ENCODE peak calls at places on chromosomes 2 and 18, in ten cellular contexts. T is GM12864, H is neuronal stem cell, S is K562, Y is SK-N-SH, U is GM12878, L is left ventricle myocardium inferior, C is AG10803, O is bronchial epithelial cell, K is AG09309. W is an unnamed sample.

GRCh38 chr2:30679416-30680088 is 127.7 kb downstream of the CAPN13 start:
- DNase-seq in T (no peak), H (no peak), S (no peak), Y (peak; percentile 45), U (no peak), L (no peak), C (peak; percentile 73), O (no peak), K (peak; percentile 44), W (peak; percentile 52)

GRCh38 chr2:150207979-150208378 is 279.5 kb downstream of the RND3 start:
- DNase-seq in T (no peak), H (no peak), S (no peak), Y (peak; percentile 7), U (no peak), L (no peak), C (no peak), O (no peak), K (no peak), W (no peak)

GRCh38 chr2:239245872-239246701 is 154.7 kb downstream of the HDAC4 start:
- DNase-seq in T (no peak), H (no peak), S (no peak), Y (peak; percentile 63), U (no peak), L (no peak), C (no peak), O (peak; percentile 30), K (no peak), W (no peak)

GRCh38 chr2:215517391-215517790 is 81.5 kb upstream of the FN1 start:
- DNase-seq in T (no peak), H (no peak), S (no peak), Y (no peak), U (no peak), L (no peak), C (peak; percentile 27), O (peak; percentile 44), K (no peak), W (no peak)

GRCh38 chr2:20156826-20157605 is 67.9 kb downstream of the SDC1 start:
- DNase-seq in T (peak; percentile 62), H (no peak), S (no peak), Y (no peak), U (peak; percentile 47), L (no peak), C (no peak), O (no peak), K (no peak), W (no peak)

GRCh38 chr18:48319796-48320638 is 89.2 kb downstream of the ZBTB7C start:
- DNase-seq in T (no peak), H (no peak), S (no peak), Y (peak; percentile 30), U (no peak), L (no peak), C (peak; percentile 17), O (peak; percentile 45), K (no peak), W (no peak)

GRCh38 chr2:86577817-86578456 is 14.7 kb upstream of the CHMP3 start:
- DNase-seq in T (no peak), H (no peak), S (no peak), Y (no peak), U (no peak), L (no peak), C (no peak), O (no peak), K (no peak), W (no peak)

GRCh38 chr2:151979694-151980093 is 119.2 kb downstream of the CACNB4 start:
- DNase-seq in T (no peak), H (no peak), S (no peak), Y (no peak), U (no peak), L (no peak), C (no peak), O (no peak), K (no peak), W (peak; percentile 16)

GRCh38 chr2:55519908-55520885 is 679 bp downstream of the CFAP36 start:
- DNase-seq in T (no peak), H (peak; percentile 15), S (peak; percentile 21), Y (peak; percentile 49), U (no peak), L (no peak), C (peak; percentile 13), O (peak; percentile 50), K (no peak), W (peak; percentile 16)

GRCh38 chr2:214035091-214035852 is 375.6 kb upstream of the VWC2L start:
- DNase-seq in T (no peak), H (no peak), S (no peak), Y (no peak), U (no peak), L (no peak), C (no peak), O (no peak), K (no peak), W (no peak)

GRCh38 chr2:138356178-138356577 is 145.4 kb upstream of the SPOPL start:
- DNase-seq in T (no peak), H (no peak), S (no peak), Y (no peak), U (no peak), L (no peak), C (peak; percentile 77), O (peak; percentile 57), K (peak; percentile 59), W (peak; percentile 88)

GRCh38 chr2:10444463-10444862 is 3.7 kb downstream of the ODC1 start:
- DNase-seq in T (no peak), H (no peak), S (no peak), Y (no peak), U (peak; percentile 33), L (no peak), C (no peak), O (no peak), K (no peak), W (no peak)

GRCh38 chr2:112541315-112542122 is 746 bp upstream of the POLR1B start:
- DNase-seq in T (no peak), H (peak; percentile 64), S (peak; percentile 81), Y (peak; percentile 88), U (peak; percentile 5), L (peak; percentile 48), C (peak; percentile 52), O (no peak), K (no peak), W (peak; percentile 54)

GRCh38 chr18:43970656-43971055 is 693.4 kb upstream of the SYT4 start:
- DNase-seq in T (no peak), H (no peak), S (no peak), Y (no peak), U (no peak), L (no peak), C (peak; percentile 27), O (peak; percentile 62), K (no peak), W (peak; percentile 63)

GRCh38 chr2:98084869-98085238 is 2.1 kb upstream of the VWA3B start:
- DNase-seq in T (no peak), H (no peak), S (no peak), Y (no peak), U (no peak), L (no peak), C (no peak), O (no peak), K (no peak), W (no peak)

GRCh38 chr2:240825476-240825875 is 5.5 kb upstream of the KIF1A start:
- DNase-seq in T (no peak), H (no peak), S (no peak), Y (no peak), U (no peak), L (no peak), C (no peak), O (no peak), K (no peak), W (no peak)

GRCh38 chr2:79511320-79511951 is 1.4 kb upstream of the CTNNA2 start:
- DNase-seq in T (no peak), H (peak; percentile 87), S (peak; percentile 5), Y (no peak), U (no peak), L (no peak), C (peak; percentile 19), O (peak; percentile 41), K (no peak), W (no peak)

GRCh38 chr2:106085441-106085911 is 108.6 kb downstream of the UXS1 start:
- DNase-seq in T (no peak), H (no peak), S (peak; percentile 32), Y (no peak), U (no peak), L (no peak), C (peak; percentile 52), O (peak; percentile 39), K (no peak), W (peak; percentile 31)

GRCh38 chr2:5706717-5707455 is 14.7 kb downstream of the SOX11 start:
- DNase-seq in T (no peak), H (no peak), S (no peak), Y (peak; percentile 36), U (no peak), L (no peak), C (no peak), O (no peak), K (no peak), W (no peak)

GRCh38 chr2:142880275-142880674 is 2.8 kb downstream of the KYNU start:
- DNase-seq in T (no peak), H (no peak), S (no peak), Y (no peak), U (no peak), L (no peak), C (peak; percentile 58), O (peak; percentile 90), K (peak; percentile 20), W (peak; percentile 57)

GRCh38 chr2:72222829-72223564 is 75.3 kb upstream of the CYP26B1 start:
- DNase-seq in T (no peak), H (no peak), S (no peak), Y (peak; percentile 10), U (no peak), L (no peak), C (peak; percentile 87), O (no peak), K (peak; percentile 44), W (peak; percentile 15)

GRCh38 chr2:188976545-188977268 is 2.5 kb downstream of the COL3A1 start:
- DNase-seq in T (no peak), H (no peak), S (no peak), Y (no peak), U (no peak), L (no peak), C (peak; percentile 81), O (peak; percentile 66), K (no peak), W (peak; percentile 77)
- H3K4me3 ChIP-seq in T (no peak overlapping the region), H (no peak overlapping the region), S (no peak overlapping the region), Y (peak overlapping the region; percentile 60), U (no peak overlapping the region), L (peak overlapping the region; percentile 64), C (peak overlapping the region; percentile 80), O (no peak overlapping the region), K (peak overlapping the region; percentile 64), W (peak overlapping the region; percentile 81)

GRCh38 chr18:11146947-11147345 is 2.4 kb downstream of the PIEZO2 start:
- DNase-seq in T (no peak), H (no peak), S (no peak), Y (no peak), U (no peak), L (no peak), C (no peak), O (no peak), K (no peak), W (no peak)
- H3K4me3 ChIP-seq in T (peak overlapping the region; percentile 62), H (no peak overlapping the region), S (no peak overlapping the region), Y (no peak overlapping the region), U (peak overlapping the region; percentile 95), L (no peak overlapping the region), C (no peak overlapping the region), O (no peak overlapping the region), K (no peak overlapping the region), W (peak overlapping the region; percentile 60)

GRCh38 chr2:12232876-12233275 is 483.9 kb upstream of the TRIB2 start:
- DNase-seq in T (no peak), H (no peak), S (no peak), Y (no peak), U (no peak), L (no peak), C (peak; percentile 47), O (no peak), K (no peak), W (peak; percentile 64)
- H3K4me3 ChIP-seq in T (no peak overlapping the region), H (no peak overlapping the region), S (no peak overlapping the region), Y (no peak overlapping the region), U (no peak overlapping the region), L (no peak overlapping the region), C (no peak overlapping the region), O (no peak overlapping the region), K (no peak overlapping the region), W (no peak overlapping the region)

GRCh38 chr2:145023331-145023934 is 503.5 kb upstream of the ZEB2 start:
- DNase-seq in T (no peak), H (no peak), S (no peak), Y (no peak), U (no peak), L (no peak), C (no peak), O (no peak), K (no peak), W (no peak)
- H3K4me3 ChIP-seq in T (no peak overlapping the region), H (no peak overlapping the region), S (no peak overlapping the region), Y (peak overlapping the region; percentile 14), U (no peak overlapping the region), L (no peak overlapping the region), C (no peak overlapping the region), O (no peak overlapping the region), K (peak overlapping the region; percentile 26), W (no peak overlapping the region)